ENCODE peak calls at places on chromosomes 6 and 20, in seven cellular contexts. T is fibroblast of lung; K is CD4-positive, alpha-beta memory T cell; P is psoas muscle; C is naive thymus-derived CD4-positive, alpha-beta T cell; D is cardiac muscle cell; Y is spleen. J is an unnamed sample.

GRCh38 chr6:17904491-17905120 is 82.8 kb downstream of the KIF13A start:
- DNase-seq in K (no peak), C (no peak), T (no peak), D (no peak), P (no peak), Y (no peak), J (no peak)

GRCh38 chr6:71351190-71351589 is 62.6 kb downstream of the OGFRL1 start:
- DNase-seq in Y (no peak), T (no peak), K (no peak), P (no peak), C (no peak), D (no peak), J (no peak)

GRCh38 chr20:51004305-51004727 is 18.6 kb downstream of the KCNG1 start:
- DNase-seq in K (no peak), D (no peak), P (no peak), T (no peak), C (no peak), Y (peak; percentile 69), J (no peak)

GRCh38 chr20:29497261-29497671 is 1760.2 kb upstream of the DEFB115 start:
- DNase-seq in K (peak; percentile 49), C (peak; percentile 13), D (no peak), Y (peak; percentile 74), P (no peak), T (no peak), J (peak; percentile 57)

GRCh38 chr20:44981736-44982406 is 15.6 kb downstream of the STK4 start:
- DNase-seq in D (no peak), P (no peak), K (no peak), T (no peak), Y (no peak), C (no peak), J (no peak)

GRCh38 chr6:137731960-137732616 is 135.0 kb upstream of the TNFAIP3 start:
- DNase-seq in D (no peak), T (peak; percentile 37), P (no peak), K (no peak), C (no peak), Y (no peak), J (no peak)

GRCh38 chr20:44594730-44595129 is 12.4 kb downstream of the PKIG start:
- DNase-seq in K (no peak), P (peak; percentile 36), Y (no peak), T (peak; percentile 81), D (no peak), C (no peak), J (no peak)

GRCh38 chr6:21997414-21998037 is 299.3 kb downstream of the PRL start:
- DNase-seq in D (peak; percentile 52), C (no peak), P (no peak), T (peak; percentile 80), Y (no peak), K (no peak), J (no peak)

GRCh38 chr6:164520916-164521315 is 788.5 kb downstream of the C6orf118 start:
- DNase-seq in K (no peak), T (no peak), P (no peak), C (no peak), Y (no peak), D (no peak), J (no peak)

GRCh38 chr6:133392641-133393040 is 151.5 kb downstream of the EYA4 start:
- DNase-seq in D (no peak), C (no peak), T (peak; percentile 73), Y (no peak), P (no peak), K (no peak), J (no peak)

GRCh38 chr20:16293590-16293989 is 279.7 kb downstream of the KIF16B start:
- DNase-seq in P (no peak), T (no peak), D (no peak), K (no peak), Y (no peak), C (no peak), J (peak; percentile 41)

GRCh38 chr6:143806282-143807102 is 36.6 kb upstream of the LTV1 start:
- DNase-seq in C (no peak), Y (no peak), P (no peak), K (no peak), D (no peak), T (peak; percentile 84), J (no peak)

GRCh38 chr6:153108320-153108719 is 22.8 kb downstream of the RGS17 start:
- DNase-seq in Y (no peak), C (no peak), D (no peak), T (peak; percentile 33), P (no peak), K (no peak), J (no peak)

GRCh38 chr20:11654766-11655165 is 262.9 kb upstream of the BTBD3 start:
- DNase-seq in D (no peak), Y (no peak), C (no peak), K (no peak), P (no peak), T (no peak), J (no peak)

GRCh38 chr6:109336221-109336955 is 45.9 kb downstream of the CD164 start:
- DNase-seq in T (peak; percentile 15), D (no peak), C (no peak), Y (no peak), P (no peak), K (no peak), J (peak; percentile 64)

GRCh38 chr6:150167479-150167873 is 24.6 kb downstream of the PPP1R14C start:
- DNase-seq in D (peak; percentile 37), Y (no peak), P (no peak), C (no peak), K (no peak), T (no peak), J (no peak)

GRCh38 chr6:52063584-52064400 is 23.6 kb downstream of the PKHD1 start:
- DNase-seq in C (peak; percentile 33), P (no peak), Y (no peak), K (peak; percentile 60), D (peak; percentile 55), T (peak; percentile 4), J (no peak)

GRCh38 chr6:108969776-108970175 is 121.6 kb downstream of the ARMC2 start:
- DNase-seq in Y (no peak), P (no peak), K (no peak), D (no peak), T (peak; percentile 22), C (no peak), J (no peak)

GRCh38 chr6:99270852-99271251 is 78.6 kb downstream of the FAXC start:
- DNase-seq in K (no peak), Y (no peak), C (no peak), P (no peak), T (no peak), D (no peak), J (no peak)

GRCh38 chr6:89084954-89085353 is 4.4 kb downstream of the PNRC1 start:
- DNase-seq in K (no peak), D (no peak), C (no peak), T (peak; percentile 9), P (no peak), Y (no peak), J (no peak)

GRCh38 chr6:89356644-89357043 is 4.1 kb upstream of the UBE2J1 start:
- DNase-seq in P (no peak), Y (no peak), K (no peak), D (no peak), T (no peak), C (no peak), J (no peak)

DNA sequence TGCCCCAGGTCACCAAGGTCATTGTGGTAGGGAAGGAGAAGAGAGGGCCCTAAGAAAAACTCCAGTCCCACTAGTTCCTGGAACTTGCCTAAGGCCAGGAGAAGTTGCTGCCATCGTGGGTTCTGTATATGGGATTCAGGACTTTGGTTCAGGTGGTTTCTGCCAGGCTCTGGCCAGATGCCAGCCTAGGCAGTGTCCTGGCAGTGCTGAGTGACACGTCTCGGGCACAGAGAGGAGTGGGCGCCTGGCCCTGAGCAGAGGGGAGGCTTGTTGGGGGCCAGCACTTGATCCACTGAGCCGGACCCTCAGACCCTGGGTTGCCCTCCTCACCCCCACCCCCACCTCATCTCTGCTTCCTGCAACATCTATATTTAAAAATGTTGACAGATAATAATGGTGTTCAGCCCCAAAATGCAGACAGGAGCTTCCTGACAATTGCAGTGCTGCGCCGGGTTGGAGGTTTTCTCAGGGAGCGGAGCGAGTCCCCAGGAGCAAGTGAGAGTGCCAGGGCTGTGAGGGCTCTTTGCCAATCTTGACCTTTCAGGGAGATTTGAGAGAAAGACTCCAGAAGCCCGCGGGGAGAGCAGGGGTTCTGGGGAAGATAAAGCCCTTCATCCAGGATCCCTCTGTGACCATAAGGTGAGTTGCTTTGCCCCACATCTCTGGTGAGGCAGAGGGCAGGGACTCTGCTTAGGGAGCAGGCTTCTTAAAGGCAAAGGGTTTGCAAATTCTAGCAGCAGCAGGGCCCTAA is 72.0 kb downstream of the PHACTR3 start:
- DNase-seq in D (no peak), K (no peak), C (no peak), T (no peak), P (no peak), Y (no peak), J (no peak)
- H3K27me3 ChIP-seq in D (no peaks in the 10 kb centered on the region), K (no peaks in the 10 kb centered on the region), C (no peaks in the 10 kb centered on the region), T (no peaks in the 10 kb centered on the region), P (peaks cover 4% of the 10 kb centered on the region), Y (peaks cover 6% of the 10 kb centered on the region), J (peaks cover 18% of the 10 kb centered on the region)

DNA sequence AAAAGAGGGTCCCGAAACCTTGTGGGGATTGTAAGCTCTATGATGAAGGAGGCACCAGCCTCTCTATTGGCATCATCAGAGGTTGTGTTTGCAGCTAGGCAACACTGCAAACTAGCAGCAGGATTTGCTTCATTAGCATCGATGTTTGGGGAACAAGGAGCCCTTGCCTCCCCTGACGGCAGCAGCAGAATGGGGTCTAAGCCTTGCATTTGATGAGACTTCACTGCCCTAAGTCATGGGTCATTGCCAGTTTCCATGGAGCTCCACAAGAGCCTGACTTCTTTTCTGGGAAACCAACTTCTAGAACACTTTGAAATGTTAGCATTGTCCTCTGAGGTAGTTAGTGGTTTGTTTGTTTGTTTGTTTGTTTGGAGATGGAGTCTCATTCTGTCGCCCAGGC is 36.0 kb upstream of the IPCEF1 start:
- DNase-seq in C (no peak), Y (no peak), T (no peak), D (no peak), P (no peak), K (no peak), J (no peak)
- H3K27ac ChIP-seq in C (no peak overlapping the region), Y (no peak overlapping the region), T (no peak overlapping the region), D (no peak overlapping the region), P (no peak overlapping the region), K (no peak overlapping the region), J (no peak overlapping the region)

DNA sequence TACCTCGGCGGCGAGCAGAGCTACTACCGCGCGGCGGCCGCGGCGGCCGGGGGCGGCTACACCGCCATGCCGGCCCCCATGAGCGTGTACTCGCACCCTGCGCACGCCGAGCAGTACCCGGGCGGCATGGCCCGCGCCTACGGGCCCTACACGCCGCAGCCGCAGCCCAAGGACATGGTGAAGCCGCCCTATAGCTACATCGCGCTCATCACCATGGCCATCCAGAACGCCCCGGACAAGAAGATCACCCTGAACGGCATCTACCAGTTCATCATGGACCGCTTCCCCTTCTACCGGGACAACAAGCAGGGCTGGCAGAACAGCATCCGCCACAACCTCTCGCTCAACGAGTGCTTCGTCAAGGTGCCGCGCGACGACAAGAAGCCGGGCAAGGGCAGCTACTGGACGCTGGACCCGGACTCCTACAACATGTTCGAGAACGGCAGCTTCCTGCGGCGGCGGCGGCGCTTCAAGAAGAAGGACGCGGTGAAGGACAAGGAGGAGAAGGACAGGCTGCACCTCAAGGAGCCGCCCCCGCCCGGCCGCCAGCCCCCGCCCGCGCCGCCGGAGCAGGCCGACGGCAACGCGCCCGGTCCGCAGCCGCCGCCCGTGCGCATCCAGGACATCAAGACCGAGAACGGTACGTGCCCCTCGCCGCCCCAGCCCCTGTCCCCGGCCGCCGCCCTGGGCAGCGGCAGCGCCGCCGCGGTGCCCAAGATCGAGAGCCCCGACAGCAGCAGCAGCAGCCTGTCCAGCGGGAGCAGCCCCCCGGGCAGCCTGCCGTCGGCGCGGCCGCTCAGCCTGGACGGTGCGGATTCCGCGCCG is 994 bp downstream of the FOXC1 start:
- DNase-seq in K (no peak), T (peak; percentile 45), Y (no peak), D (no peak), P (no peak), C (no peak), J (no peak)
- H3K27me3 ChIP-seq in K (peaks cover 58% of the 10 kb centered on the region), T (peaks cover 37% of the 10 kb centered on the region), Y (peaks cover 98% of the 10 kb centered on the region), D (peaks cover 91% of the 10 kb centered on the region), P (peaks cover 50% of the 10 kb centered on the region), C (peaks cover 20% of the 10 kb centered on the region), J (peaks cover 3% of the 10 kb centered on the region)

GRCh38 chr6:20284672-20285071 is 72.4 kb upstream of the MBOAT1 start:
- DNase-seq in D (no peak), K (no peak), T (no peak), C (no peak), Y (no peak), P (no peak), J (no peak)
- H3K27ac ChIP-seq in D (no peak overlapping the region), K (no peak overlapping the region), T (no peak overlapping the region), C (no peak overlapping the region), Y (no peak overlapping the region), P (no peak overlapping the region), J (no peak overlapping the region)

J was measured in Panc1.